ENCODE peak calls at places on chromosomes 5 and 9, in ten cellular contexts. One of them, this sample, is unnamed.

GRCh38 chr5:141003791-141004601 is 37.7 kb downstream of the PCDHAC2 start:
- DNase-seq in activated CD4-positive, alpha-beta T cell treated with anti-CD3 and anti-CD28 coated beads, Interleukin-2, amount 50 U/mL, for 1 hour: no peak
- DNase-seq in HT1080: peak; percentile 18
- DNase-seq in HFF-Myc: no peak
- DNase-seq in prostate gland: no peak
- DNase-seq in activated gamma-delta T cell treated with Interleukin-2 at 50 U/mL for 16 hours: no peak
- DNase-seq in Peyer's patch: no peak
- DNase-seq in endothelial cell: no peak
- DNase-seq in MV-4-11: no peak
- DNase-seq in GDM1: no peak
- DNase-seq in this sample: peak; percentile 5

GRCh38 chr5:22541037-22541436 is 312.1 kb downstream of the CDH12 start:
- DNase-seq in activated CD4-positive, alpha-beta T cell treated with anti-CD3 and anti-CD28 coated beads, Interleukin-2, amount 50 U/mL, for 1 hour: no peak
- DNase-seq in HT1080: no peak
- DNase-seq in HFF-Myc: no peak
- DNase-seq in prostate gland: no peak
- DNase-seq in activated gamma-delta T cell treated with Interleukin-2 at 50 U/mL for 16 hours: no peak
- DNase-seq in Peyer's patch: no peak
- DNase-seq in endothelial cell: no peak
- DNase-seq in MV-4-11: no peak
- DNase-seq in GDM1: no peak
- DNase-seq in this sample: no peak

GRCh38 chr9:86794356-86795046 is 152.8 kb downstream of the GAS1 start:
- DNase-seq in activated CD4-positive, alpha-beta T cell treated with anti-CD3 and anti-CD28 coated beads, Interleukin-2, amount 50 U/mL, for 1 hour: no peak
- DNase-seq in HT1080: no peak
- DNase-seq in HFF-Myc: peak; percentile 59
- DNase-seq in prostate gland: no peak
- DNase-seq in activated gamma-delta T cell treated with Interleukin-2 at 50 U/mL for 16 hours: no peak
- DNase-seq in Peyer's patch: no peak
- DNase-seq in endothelial cell: no peak
- DNase-seq in MV-4-11: no peak
- DNase-seq in GDM1: no peak
- DNase-seq in this sample: no peak

GRCh38 chr5:19406576-19407365 is 581.2 kb downstream of the CDH18 start:
- DNase-seq in activated CD4-positive, alpha-beta T cell treated with anti-CD3 and anti-CD28 coated beads, Interleukin-2, amount 50 U/mL, for 1 hour: no peak
- DNase-seq in HT1080: no peak
- DNase-seq in HFF-Myc: no peak
- DNase-seq in prostate gland: no peak
- DNase-seq in activated gamma-delta T cell treated with Interleukin-2 at 50 U/mL for 16 hours: no peak
- DNase-seq in Peyer's patch: no peak
- DNase-seq in endothelial cell: no peak
- DNase-seq in MV-4-11: no peak
- DNase-seq in GDM1: no peak
- DNase-seq in this sample: no peak

GRCh38 chr5:167614294-167615104 is 676.9 kb upstream of the WWC1 start:
- DNase-seq in activated CD4-positive, alpha-beta T cell treated with anti-CD3 and anti-CD28 coated beads, Interleukin-2, amount 50 U/mL, for 1 hour: no peak
- DNase-seq in HT1080: no peak
- DNase-seq in HFF-Myc: no peak
- DNase-seq in prostate gland: no peak
- DNase-seq in activated gamma-delta T cell treated with Interleukin-2 at 50 U/mL for 16 hours: no peak
- DNase-seq in Peyer's patch: no peak
- DNase-seq in endothelial cell: peak; percentile 14
- DNase-seq in MV-4-11: peak; percentile 56
- DNase-seq in GDM1: no peak
- DNase-seq in this sample: no peak

GRCh38 chr5:83387041-83387440 is 84.5 kb upstream of the VCAN start:
- DNase-seq in activated CD4-positive, alpha-beta T cell treated with anti-CD3 and anti-CD28 coated beads, Interleukin-2, amount 50 U/mL, for 1 hour: no peak
- DNase-seq in HT1080: no peak
- DNase-seq in HFF-Myc: no peak
- DNase-seq in prostate gland: no peak
- DNase-seq in activated gamma-delta T cell treated with Interleukin-2 at 50 U/mL for 16 hours: no peak
- DNase-seq in Peyer's patch: no peak
- DNase-seq in endothelial cell: no peak
- DNase-seq in MV-4-11: no peak
- DNase-seq in GDM1: no peak
- DNase-seq in this sample: peak; percentile 3

GRCh38 chr5:32779754-32780415 is 68.8 kb downstream of the NPR3 start:
- DNase-seq in activated CD4-positive, alpha-beta T cell treated with anti-CD3 and anti-CD28 coated beads, Interleukin-2, amount 50 U/mL, for 1 hour: no peak
- DNase-seq in HT1080: no peak
- DNase-seq in HFF-Myc: no peak
- DNase-seq in prostate gland: no peak
- DNase-seq in activated gamma-delta T cell treated with Interleukin-2 at 50 U/mL for 16 hours: no peak
- DNase-seq in Peyer's patch: no peak
- DNase-seq in endothelial cell: no peak
- DNase-seq in MV-4-11: no peak
- DNase-seq in GDM1: no peak
- DNase-seq in this sample: no peak

GRCh38 chr9:14652729-14653377 is 40.4 kb downstream of the ZDHHC21 start:
- DNase-seq in activated CD4-positive, alpha-beta T cell treated with anti-CD3 and anti-CD28 coated beads, Interleukin-2, amount 50 U/mL, for 1 hour: no peak
- DNase-seq in HT1080: peak; percentile 26
- DNase-seq in HFF-Myc: no peak
- DNase-seq in prostate gland: no peak
- DNase-seq in activated gamma-delta T cell treated with Interleukin-2 at 50 U/mL for 16 hours: no peak
- DNase-seq in Peyer's patch: no peak
- DNase-seq in endothelial cell: no peak
- DNase-seq in MV-4-11: no peak
- DNase-seq in GDM1: no peak
- DNase-seq in this sample: peak; percentile 31

This sample was measured in Caco-2.